ENCODE peak calls at places on chromosomes 4 and X, in eight cellular contexts. R is HFFc6, W is GM23338, Y is sigmoid colon, I is nephron progenitor cell, X is brain microvascular endothelial cell, J is transverse colon, T is hepatocyte. A is an unnamed sample.

GRCh38 chr4:182213024-182213423 is 30.2 kb upstream of the TENM3 start:
- DNase-seq in R (peak), W (no peak), Y (no peak), I (no peak), X (no peak), J (no peak), T (no peak), A (no peak)

GRCh38 chr4:110503588-110504435 is 27.9 kb downstream of the ENPEP start:
- DNase-seq in R (no peak), W (no peak), Y (no peak), I (no peak), X (peak), J (no peak), T (no peak), A (no peak)

GRCh38 chrX:38879631-38880220 is 78.5 kb downstream of the MID1IP1 start:
- DNase-seq in R (no peak), W (no peak), Y (peak), I (no peak), X (no peak), J (peak), T (no peak), A (no peak)

GRCh38 chrX:67555578-67556203 is 11.9 kb downstream of the AR start:
- DNase-seq in R (peak), W (peak), Y (no peak), I (peak), X (peak), J (peak), T (peak), A (no peak)

GRCh38 chr4:171432536-171432935 is 380.7 kb upstream of the GALNTL6 start:
- DNase-seq in R (no peak), W (no peak), Y (no peak), I (no peak), X (no peak), J (no peak), T (no peak), A (no peak)

GRCh38 chr4:39037491-39037825 is 5.2 kb upstream of the TMEM156 start:
- DNase-seq in R (no peak), W (peak), Y (no peak), I (no peak), X (peak), J (no peak), T (peak), A (no peak)

GRCh38 chr4:41413670-41414069 is 124.3 kb upstream of the LIMCH1 start:
- DNase-seq in R (no peak), W (no peak), Y (no peak), I (no peak), X (no peak), J (no peak), T (no peak), A (no peak)

GRCh38 chr4:183966371-183966770 is 61.3 kb downstream of the STOX2 start:
- DNase-seq in R (no peak), W (no peak), Y (no peak), I (no peak), X (no peak), J (no peak), T (no peak), A (no peak)

GRCh38 chr4:124083706-124084105 is 628.8 kb downstream of the ANKRD50 start:
- DNase-seq in R (no peak), W (no peak), Y (no peak), I (no peak), X (no peak), J (no peak), T (no peak), A (no peak)

GRCh38 chr4:56575820-56576429 is 70.3 kb downstream of the ARL9 start:
- DNase-seq in R (peak), W (peak), Y (no peak), I (no peak), X (no peak), J (no peak), T (peak), A (peak)
- TF ChIP-seq CTCF in R (peak), W (peak), Y (peak), I (peak), X (peak), J (peak), T (peak), A (peak)

GRCh38 chr4:116501954-116502353 is 583.4 kb downstream of the TRAM1L1 start:
- DNase-seq in R (no peak), W (peak), Y (no peak), I (no peak), X (no peak), J (no peak), T (no peak), A (no peak)
- TF ChIP-seq CTCF in R (no peak), W (no peak), Y (no peak), I (no peak), X (no peak), J (no peak), T (no peak), A (no peak)

DNA sequence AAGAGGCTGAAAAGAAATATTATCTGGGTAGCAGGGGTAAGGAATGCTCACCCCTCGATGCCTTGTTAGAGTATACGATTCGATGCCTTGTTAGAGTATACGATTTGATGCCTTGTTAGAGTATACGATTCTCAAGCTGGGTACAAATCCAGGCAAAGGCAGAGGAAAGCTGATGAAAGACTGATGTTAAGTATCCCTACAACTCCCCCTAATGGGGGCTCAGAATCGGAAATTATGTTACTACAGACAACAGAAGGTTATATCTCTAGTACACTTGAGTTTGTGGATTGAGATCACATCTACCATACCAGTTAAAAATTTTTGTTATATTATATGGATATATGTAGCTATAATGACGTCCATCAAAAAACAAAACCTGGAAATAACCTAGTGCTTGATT is 4.8 kb downstream of the LRRC66 start:
- DNase-seq in R (no peak), W (peak), Y (no peak), I (no peak), X (no peak), J (no peak), T (peak), A (no peak)
- TF ChIP-seq CTCF in R (peak), W (peak), Y (no peak), I (no peak), X (peak), J (no peak), T (peak), A (no peak)

DNA sequence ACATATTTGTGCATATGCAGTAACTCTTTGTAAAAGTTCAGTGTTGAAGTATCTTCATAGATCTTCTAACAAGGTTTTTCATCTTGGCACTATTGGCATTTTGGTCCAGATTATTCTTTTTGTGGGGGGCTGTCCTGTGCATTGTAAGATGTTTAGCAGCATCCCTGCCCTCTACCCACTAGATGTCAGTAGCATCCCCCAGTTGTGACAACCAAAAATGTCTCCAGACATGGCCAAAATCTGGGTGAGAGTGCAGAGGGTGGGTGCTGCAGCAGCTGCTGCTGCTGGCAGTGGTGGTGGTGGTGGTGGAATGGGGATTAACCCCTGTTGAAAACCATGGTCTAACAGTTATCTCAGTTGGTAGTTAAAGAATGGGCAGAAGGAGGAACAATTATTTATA is 370.0 kb downstream of the GPAT3 start:
- DNase-seq in R (no peak), W (peak), Y (no peak), I (peak), X (no peak), J (no peak), T (no peak), A (no peak)
- TF ChIP-seq CTCF in R (peak), W (peak), Y (no peak), I (peak), X (peak), J (no peak), T (peak), A (no peak)

GRCh38 chrX:74232859-74233258 is 71.1 kb upstream of the ZCCHC13 start:
- DNase-seq in R (peak), W (peak), Y (no peak), I (no peak), X (peak), J (no peak), T (no peak), A (no peak)
- TF ChIP-seq CTCF in R (peak), W (no peak), Y (no peak), I (no peak), X (peak), J (no peak), T (no peak), A (no peak)

DNA sequence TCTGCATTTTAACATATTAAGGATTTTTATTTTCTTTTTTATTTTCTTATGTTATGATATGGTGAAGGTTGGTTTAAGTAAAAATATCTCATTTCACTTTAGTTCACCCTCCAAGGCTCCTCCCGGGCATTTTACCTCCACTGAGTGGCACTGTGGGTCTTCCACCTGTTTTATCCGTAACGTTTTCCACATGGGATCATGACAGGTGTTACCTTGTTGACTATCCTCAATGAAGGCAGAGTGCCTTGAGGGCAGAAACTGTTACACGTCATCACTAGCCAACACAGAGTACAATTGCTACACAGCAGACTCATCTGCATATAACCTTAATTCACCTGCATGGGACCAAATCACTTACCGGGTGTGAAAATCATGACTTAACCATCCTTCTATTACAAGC is 105.8 kb downstream of the GEMIN8 start:
- DNase-seq in R (no peak), W (no peak), Y (no peak), I (no peak), X (no peak), J (no peak), T (no peak), A (no peak)
- TF ChIP-seq CTCF in R (no peak), W (peak), Y (no peak), I (no peak), X (no peak), J (no peak), T (no peak), A (no peak)

GRCh38 chrX:40578039-40578438 is 2.7 kb upstream of the ATP6AP2 start:
- DNase-seq in R (no peak), W (no peak), Y (no peak), I (no peak), X (no peak), J (no peak), T (no peak), A (no peak)

GRCh38 chrX:40581333-40581910 is 652 bp downstream of the ATP6AP2 start:
- DNase-seq in R (peak), W (no peak), Y (no peak), I (no peak), X (peak), J (no peak), T (no peak), A (no peak)

GRCh38 chrX:40579880-40580536 is 762 bp upstream of the ATP6AP2 start:
- DNase-seq in R (no peak), W (peak), Y (no peak), I (no peak), X (no peak), J (no peak), T (peak), A (no peak)

GRCh38 chrX:40579139-40579538 is 1.6 kb upstream of the ATP6AP2 start:
- DNase-seq in R (no peak), W (no peak), Y (no peak), I (no peak), X (no peak), J (no peak), T (no peak), A (no peak)

DNA sequence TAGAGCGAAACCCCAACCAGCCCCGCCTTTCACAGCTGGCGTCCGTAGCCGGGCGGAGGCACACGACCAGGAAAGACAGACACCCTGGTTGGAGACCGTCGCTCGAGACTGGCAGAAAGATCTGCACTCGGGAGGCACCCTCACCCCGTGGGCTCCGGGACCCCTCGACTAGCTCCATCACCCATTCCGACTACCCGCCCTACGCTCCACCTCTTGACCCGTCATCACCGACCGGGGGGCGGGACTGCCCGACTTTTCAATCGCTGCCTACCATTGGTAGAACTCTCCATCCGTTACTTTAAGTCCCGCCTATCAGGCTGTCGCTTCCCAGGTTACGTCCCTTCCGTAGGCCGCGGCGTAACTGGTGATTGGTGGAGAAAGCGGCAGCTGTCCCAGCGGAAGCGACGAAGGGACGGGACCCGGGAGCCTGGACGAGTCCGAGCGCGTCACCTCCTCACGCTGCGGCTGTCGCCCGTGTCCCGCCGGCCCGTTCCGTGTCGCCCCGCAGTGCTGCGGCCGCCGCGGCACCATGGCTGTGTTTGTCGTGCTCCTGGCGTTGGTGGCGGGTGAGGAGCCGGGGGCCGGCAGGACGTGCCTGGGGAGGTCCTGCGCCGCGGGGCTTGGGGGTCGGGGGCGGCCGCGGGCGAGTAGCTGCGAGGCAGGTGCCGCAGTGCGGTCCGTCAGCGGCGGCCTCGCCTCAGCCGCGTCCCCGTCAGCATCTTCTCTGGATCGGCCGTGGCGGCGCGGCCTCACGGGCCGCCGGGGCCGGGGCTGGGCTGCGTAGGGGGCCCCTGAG is at the start of gene ATP6AP2:
- DNase-seq in R (peak), W (peak), Y (peak), I (peak), X (peak), J (peak), T (peak), A (peak)
- TF ChIP-seq CTCF in R (no peak), W (no peak), Y (no peak), I (no peak), X (no peak), J (no peak), T (no peak), A (no peak)

GRCh38 chrX:54786972-54787371 is 11.1 kb downstream of the ITIH6 start:
- DNase-seq in R (no peak), W (peak), Y (no peak), I (peak), X (no peak), J (peak), T (no peak), A (no peak)

GRCh38 chrX:54788446-54788845 is 9.6 kb downstream of the ITIH6 start:
- DNase-seq in R (no peak), W (no peak), Y (no peak), I (no peak), X (no peak), J (no peak), T (no peak), A (no peak)

DNA sequence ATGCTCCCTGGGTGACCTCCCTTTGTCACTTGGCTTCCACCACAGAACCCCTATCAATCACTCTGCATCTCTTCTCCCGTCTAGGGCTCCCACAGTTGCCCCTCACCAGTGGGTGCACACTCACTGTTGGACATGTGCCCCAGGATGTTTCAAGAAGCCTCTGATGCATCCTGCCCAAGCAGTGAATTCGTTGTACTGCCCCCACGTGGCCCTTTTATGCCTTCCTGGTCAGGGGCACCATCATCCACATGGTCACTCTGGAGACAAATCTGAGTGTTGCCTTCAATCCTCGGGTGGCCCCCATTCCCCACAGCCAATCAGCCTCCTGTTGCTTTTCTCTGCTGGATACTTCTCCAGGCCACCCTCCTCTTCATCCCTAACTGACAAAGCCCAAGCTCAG is 12.2 kb downstream of the ITIH6 start:
- DNase-seq in R (no peak), W (peak), Y (no peak), I (no peak), X (no peak), J (no peak), T (no peak), A (no peak)
- TF ChIP-seq CTCF in R (peak), W (peak), Y (no peak), I (peak), X (peak), J (no peak), T (no peak), A (peak)

A was measured in AG09319.